ENCODE peak calls at places on chromosomes 13 and 19, in nine cellular contexts. T is cardiac muscle cell; V is AG04450; B is substantia nigra; X is CD8-positive, alpha-beta T cell; J is psoas muscle; L is tibial artery; E is neuronal stem cell; A is stomach. K is an unnamed sample.

GRCh38 chr13:45396548-45397095 is 21.6 kb downstream of the SLC25A30 start:
- DNase-seq in T (no peak), V (no peak), B (no peak), X (no peak), J (no peak), L (no peak), E (no peak), A (peak), K (peak)

GRCh38 chr19:12111176-12111575 is 29.0 kb downstream of the ZNF20 start:
- DNase-seq in T (no peak), V (no peak), B (no peak), X (no peak), J (no peak), L (no peak), E (no peak), A (no peak), K (no peak)

GRCh38 chr13:32639502-32640105 is 53.4 kb downstream of the PDS5B start:
- DNase-seq in T (peak), V (peak), B (peak), X (peak), J (peak), L (peak), E (peak), A (peak), K (peak)

GRCh38 chr13:39406688-39407087 is 196.3 kb downstream of the LHFPL6 start:
- DNase-seq in T (no peak), V (no peak), B (no peak), X (no peak), J (no peak), L (no peak), E (no peak), A (no peak), K (no peak)

GRCh38 chr19:42184401-42184861 is 33.0 kb downstream of the DEDD2 start:
- DNase-seq in T (peak), V (peak), B (peak), X (peak), J (peak), L (peak), E (peak), A (peak), K (peak)

GRCh38 chr13:25097426-25097825 is 1.5 kb downstream of the PABPC3 start:
- DNase-seq in T (no peak), V (no peak), B (no peak), X (no peak), J (no peak), L (no peak), E (no peak), A (no peak), K (no peak)

GRCh38 chr13:20873348-20873747 is 29.2 kb downstream of the XPO4 start:
- DNase-seq in T (no peak), V (no peak), B (no peak), X (no peak), J (no peak), L (no peak), E (peak), A (no peak), K (no peak)

GRCh38 chr13:46015374-46015773 is 37.2 kb downstream of the ZC3H13 start:
- DNase-seq in T (no peak), V (no peak), B (no peak), X (no peak), J (no peak), L (no peak), E (no peak), A (no peak), K (no peak)

GRCh38 chr13:34867590-34867989 is 74.5 kb upstream of the NBEA start:
- DNase-seq in T (no peak), V (no peak), B (no peak), X (no peak), J (no peak), L (no peak), E (no peak), A (no peak), K (peak)

GRCh38 chr13:105316731-105317130 is 1218.7 kb downstream of the EFNB2 start:
- DNase-seq in T (peak), V (no peak), B (no peak), X (no peak), J (no peak), L (no peak), E (no peak), A (no peak), K (no peak)

GRCh38 chr13:73879346-73880020 is 254.7 kb downstream of the KLF12 start:
- DNase-seq in T (no peak), V (no peak), B (no peak), X (no peak), J (no peak), L (no peak), E (no peak), A (no peak), K (no peak)

GRCh38 chr19:38971672-38972071 is 3.9 kb downstream of the FBXO17 start:
- DNase-seq in T (no peak), V (no peak), B (no peak), X (no peak), J (no peak), L (no peak), E (no peak), A (no peak), K (no peak)

GRCh38 chr13:100156786-100157185 is 67.9 kb downstream of the PCCA start:
- DNase-seq in T (no peak), V (no peak), B (no peak), X (no peak), J (no peak), L (no peak), E (no peak), A (no peak), K (no peak)

GRCh38 chr19:13015361-13016231 is 20.3 kb downstream of the NFIX start:
- DNase-seq in T (no peak), V (no peak), B (no peak), X (no peak), J (no peak), L (no peak), E (no peak), A (no peak), K (peak)

GRCh38 chr19:459724-460511 is 915 bp downstream of the SHC2 start:
- DNase-seq in T (peak), V (no peak), B (peak), X (peak), J (peak), L (peak), E (peak), A (peak), K (peak)

GRCh38 chr19:40623403-40624239 is 22.5 kb downstream of the LTBP4 start:
- DNase-seq in T (peak), V (no peak), B (no peak), X (no peak), J (no peak), L (no peak), E (no peak), A (no peak), K (no peak)

GRCh38 chr19:32824136-32824835 is 45.3 kb downstream of the SLC7A9 start:
- DNase-seq in T (no peak), V (no peak), B (no peak), X (no peak), J (no peak), L (no peak), E (no peak), A (no peak), K (no peak)

GRCh38 chr13:99312493-99312883 is 5.3 kb upstream of the GPR183 start:
- DNase-seq in T (no peak), V (no peak), B (peak), X (no peak), J (peak), L (peak), E (no peak), A (no peak), K (peak)

GRCh38 chr13:31050486-31051400 is 111.0 kb downstream of the HSPH1 start:
- DNase-seq in T (no peak), V (no peak), B (no peak), X (no peak), J (no peak), L (peak), E (no peak), A (no peak), K (no peak)

GRCh38 chr19:55778331-55778730 is 9.4 kb downstream of the RFPL4AL1 start:
- DNase-seq in T (no peak), V (no peak), B (no peak), X (no peak), J (no peak), L (no peak), E (no peak), A (no peak), K (no peak)

GRCh38 chr13:40064723-40065122 is 409.3 kb downstream of the COG6 start:
- DNase-seq in T (no peak), V (no peak), B (no peak), X (no peak), J (no peak), L (no peak), E (no peak), A (no peak), K (no peak)

GRCh38 chr19:45913874-45914830 is at the start of gene NANOS2:
- DNase-seq in T (peak), V (no peak), B (no peak), X (no peak), J (peak), L (no peak), E (peak), A (no peak), K (no peak)

GRCh38 chr19:16342002-16342715 is 17.5 kb downstream of the KLF2 start:
- DNase-seq in T (no peak), V (no peak), B (peak), X (peak), J (peak), L (no peak), E (no peak), A (no peak), K (peak)

GRCh38 chr19:16347706-16348105 is 23.1 kb downstream of the KLF2 start:
- DNase-seq in T (no peak), V (no peak), B (no peak), X (no peak), J (no peak), L (no peak), E (no peak), A (no peak), K (no peak)

GRCh38 chr19:16349551-16350171 is 25.0 kb downstream of the KLF2 start:
- DNase-seq in T (no peak), V (no peak), B (no peak), X (no peak), J (no peak), L (no peak), E (no peak), A (no peak), K (no peak)

GRCh38 chr19:16343156-16343555 is 18.5 kb downstream of the KLF2 start:
- DNase-seq in T (no peak), V (no peak), B (no peak), X (no peak), J (no peak), L (no peak), E (no peak), A (no peak), K (no peak)

GRCh38 chr19:16345457-16345856 is 20.8 kb downstream of the KLF2 start:
- DNase-seq in T (no peak), V (no peak), B (no peak), X (no peak), J (no peak), L (no peak), E (no peak), A (no peak), K (no peak)
- H3K27ac ChIP-seq in T (no peak), V (no peak), B (no peak), X (no peak), J (peak), L (no peak), E (no peak), A (peak), K (no peak)

GRCh38 chr19:7916137-7916907 is 1.7 kb downstream of the TGFBR3L start:
- DNase-seq in T (peak), V (no peak), B (no peak), X (no peak), J (no peak), L (no peak), E (no peak), A (peak), K (no peak)

GRCh38 chr19:7918615-7919421 is 1.3 kb upstream of the SNAPC2 start:
- DNase-seq in T (no peak), V (no peak), B (no peak), X (no peak), J (no peak), L (no peak), E (no peak), A (no peak), K (no peak)

GRCh38 chr19:7915250-7916136 is 863 bp downstream of the TGFBR3L start:
- DNase-seq in T (no peak), V (no peak), B (no peak), X (no peak), J (no peak), L (no peak), E (no peak), A (no peak), K (no peak)

GRCh38 chr19:7917292-7918061 is 2.7 kb upstream of the SNAPC2 start:
- DNase-seq in T (peak), V (no peak), B (peak), X (peak), J (no peak), L (peak), E (no peak), A (peak), K (peak)

GRCh38 chr19:7916908-7917291 is 2.3 kb downstream of the TGFBR3L start:
- DNase-seq in T (no peak), V (no peak), B (no peak), X (no peak), J (no peak), L (no peak), E (no peak), A (no peak), K (no peak)
- H3K27ac ChIP-seq in T (no peak), V (no peak), B (no peak), X (no peak), J (peak), L (peak), E (no peak), A (peak), K (no peak)

GRCh38 chr13:23433171-23434153 is at the start of gene SACS:
- DNase-seq in T (peak), V (no peak), B (peak), X (no peak), J (no peak), L (no peak), E (peak), A (no peak), K (no peak)
- H3K27ac ChIP-seq in T (peak), V (peak), B (peak), X (no peak), J (peak), L (peak), E (peak), A (peak), K (no peak)

GRCh38 chr19:47848425-47848824 is 10.6 kb upstream of the TPRX2 start:
- DNase-seq in T (no peak), V (no peak), B (no peak), X (no peak), J (no peak), L (no peak), E (no peak), A (no peak), K (no peak)
- H3K27ac ChIP-seq in T (no peak), V (no peak), B (no peak), X (no peak), J (no peak), L (no peak), E (peak), A (no peak), K (no peak)